ENCODE peak calls at places on chromosomes 5 and 9, in nine cellular contexts. Q is stomach; V is cardiac fibroblast; J is IMR-90; M is CD4-positive, alpha-beta T cell; A is mucosa of descending colon; F is WTC11; Z is mesothelial cell of epicardium; I is HFF-Myc. U is an unnamed sample.

GRCh38 chr9:33234511-33235467 is 5.2 kb upstream of the SPINK4 start:
- DNase-seq in V (peak), I (no peak), F (no peak), Z (no peak), J (peak), Q (peak), M (no peak), A (peak), U (no peak)

GRCh38 chr9:126984969-126985368 is 70.4 kb downstream of the RALGPS1 start:
- DNase-seq in J (no peak), Q (peak), A (no peak), M (no peak), F (no peak), V (no peak), I (no peak), Z (no peak), U (no peak)

GRCh38 chr5:65779643-65780042 is 57.6 kb downstream of the NLN start:
- DNase-seq in M (no peak), J (no peak), Q (no peak), I (no peak), Z (no peak), F (no peak), V (no peak), A (no peak), U (no peak)

GRCh38 chr9:72554221-72554641 is 32.8 kb downstream of the TMC1 start:
- DNase-seq in M (no peak), Z (no peak), A (no peak), F (no peak), J (peak), V (peak), I (peak), Q (no peak), U (no peak)

GRCh38 chr9:85016389-85016997 is 347.0 kb downstream of the NTRK2 start:
- DNase-seq in V (no peak), J (no peak), Q (no peak), A (no peak), M (no peak), Z (no peak), F (no peak), I (no peak), U (no peak)

GRCh38 chr5:156432830-156433105 is 105.8 kb downstream of the SGCD start:
- DNase-seq in Z (no peak), A (no peak), V (no peak), M (no peak), Q (no peak), J (no peak), F (no peak), I (no peak), U (no peak)

GRCh38 chr5:10485897-10486296 is 44.2 kb downstream of the ROPN1L start:
- DNase-seq in V (no peak), I (no peak), Z (no peak), J (no peak), Q (peak), F (no peak), A (peak), M (no peak), U (no peak)

GRCh38 chr9:122562134-122562760 is 9.3 kb downstream of the OR1N2 start:
- DNase-seq in Z (no peak), A (no peak), J (no peak), Q (no peak), V (no peak), M (no peak), F (peak), I (no peak), U (peak)

GRCh38 chr9:33187519-33188218 is 20.5 kb upstream of the B4GALT1 start:
- DNase-seq in I (no peak), Z (no peak), J (peak), Q (no peak), M (no peak), V (peak), F (no peak), A (no peak), U (no peak)

GRCh38 chr9:38062498-38063362 is 6.3 kb downstream of the SHB start:
- DNase-seq in F (no peak), J (peak), Q (no peak), I (no peak), A (no peak), M (no peak), Z (no peak), V (peak), U (no peak)

GRCh38 chr9:116979461-116979860 is 292.4 kb downstream of the TRIM32 start:
- DNase-seq in A (no peak), Z (no peak), Q (no peak), F (no peak), V (no peak), J (no peak), M (no peak), I (no peak), U (no peak)

GRCh38 chr9:127116088-127116726 is 6.2 kb downstream of the ANGPTL2 start:
- DNase-seq in Q (no peak), M (no peak), V (no peak), F (no peak), A (no peak), Z (no peak), I (no peak), J (no peak), U (no peak)

GRCh38 chr5:102958481-102959011 is 161.4 kb downstream of the GIN1 start:
- DNase-seq in I (peak), V (peak), Z (no peak), Q (no peak), A (no peak), M (no peak), F (no peak), J (peak), U (no peak)

GRCh38 chr5:173868096-173868879 is 19.9 kb upstream of the CPEB4 start:
- DNase-seq in V (peak), Q (peak), I (no peak), J (peak), A (no peak), M (no peak), Z (no peak), F (no peak), U (no peak)

GRCh38 chr9:81069923-81070322 is 619.4 kb downstream of the TLE1 start:
- DNase-seq in V (peak), Z (no peak), M (no peak), J (peak), A (no peak), Q (no peak), I (no peak), F (no peak), U (no peak)

GRCh38 chr5:143494595-143494994 is 91.1 kb upstream of the NR3C1 start:
- DNase-seq in J (no peak), Z (no peak), F (no peak), A (no peak), Q (no peak), V (no peak), I (no peak), M (no peak), U (no peak)

GRCh38 chr5:148070621-148071020 is 6.8 kb downstream of the SPINK5 start:
- DNase-seq in F (no peak), Z (no peak), J (no peak), Q (no peak), I (no peak), V (no peak), M (no peak), A (no peak), U (no peak)
- TF ChIP-seq CTCF in F (no peak), Z (no peak), J (no peak), Q (no peak), I (no peak), V (no peak), M (no peak), A (no peak), U (no peak)

GRCh38 chr9:134328841-134329575 is 2.8 kb downstream of the RXRA start:
- DNase-seq in V (peak), I (no peak), Q (peak), M (no peak), Z (no peak), J (no peak), F (no peak), A (peak), U (no peak)
- TF ChIP-seq CTCF in V (no peak), I (peak), Q (no peak), M (no peak), Z (no peak), J (no peak), F (no peak), A (no peak), U (no peak)

GRCh38 chr9:88802533-88802932 is 188.7 kb upstream of the S1PR3 start:
- DNase-seq in F (no peak), A (no peak), V (no peak), I (no peak), J (no peak), M (no peak), Q (no peak), Z (no peak), U (no peak)

GRCh38 chr9:88801214-88801796 is 190.0 kb upstream of the S1PR3 start:
- DNase-seq in F (no peak), Z (no peak), V (no peak), A (no peak), J (no peak), I (no peak), M (no peak), Q (no peak), U (no peak)

GRCh38 chr9:88799706-88800682 is 191.3 kb upstream of the S1PR3 start:
- DNase-seq in Q (no peak), Z (no peak), M (no peak), V (no peak), I (no peak), F (no peak), J (no peak), A (no peak), U (no peak)

GRCh38 chr9:88796947-88797346 is 194.3 kb upstream of the S1PR3 start:
- DNase-seq in A (no peak), I (no peak), F (no peak), Z (no peak), J (no peak), V (no peak), Q (no peak), M (no peak), U (no peak)

GRCh38 chr9:88798476-88798875 is 192.8 kb upstream of the S1PR3 start:
- DNase-seq in V (no peak), I (no peak), Z (no peak), A (no peak), M (no peak), F (no peak), J (no peak), Q (no peak), U (no peak)
- TF ChIP-seq CTCF in V (no peak), I (no peak), Z (no peak), A (no peak), M (no peak), F (no peak), J (no peak), Q (no peak), U (no peak)

DNA sequence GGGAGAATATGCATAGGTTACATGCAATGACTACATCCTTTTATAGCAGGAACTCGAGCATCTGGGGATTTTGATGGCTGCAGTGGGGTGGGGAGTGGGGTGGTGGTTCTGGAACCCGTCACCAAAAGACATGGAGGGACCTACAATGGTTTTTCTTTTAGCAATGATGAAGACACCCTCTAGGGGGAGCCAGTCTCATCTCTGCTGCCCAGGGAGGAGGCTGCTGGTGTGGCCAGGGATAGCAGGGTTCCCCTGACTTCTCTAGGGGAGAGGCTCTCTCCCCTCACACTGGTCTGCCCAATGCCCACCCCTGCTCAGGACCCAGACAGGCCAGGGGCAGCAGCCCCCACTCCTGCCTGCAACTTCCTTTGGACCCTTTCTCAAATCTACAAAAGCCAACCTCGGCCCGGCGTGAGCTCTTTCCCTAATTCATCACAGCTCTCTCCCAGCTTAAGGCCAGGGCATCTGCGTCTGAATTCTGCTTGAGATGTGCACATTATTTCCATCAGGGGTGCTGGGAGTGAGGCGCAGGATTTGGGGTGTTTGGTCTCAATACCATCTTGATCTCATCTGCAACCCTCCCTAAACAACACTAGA is 73.5 kb upstream of the RETREG1 start:
- DNase-seq in J (peak), F (peak), Z (no peak), V (peak), Q (no peak), M (no peak), I (no peak), A (no peak), U (peak)
- TF ChIP-seq CTCF in J (peak), F (peak), Z (peak), V (peak), Q (peak), M (no peak), I (peak), A (no peak), U (peak)

GRCh38 chr5:180286-180918 is 10.9 kb upstream of the LRRC14B start:
- DNase-seq in A (no peak), I (no peak), Z (no peak), V (no peak), M (no peak), J (no peak), F (no peak), Q (no peak), U (no peak)
- TF ChIP-seq CTCF in A (no peak), I (no peak), Z (no peak), V (no peak), M (no peak), J (no peak), F (no peak), Q (no peak), U (no peak)

GRCh38 chr9:137042751-137043727 is 2.9 kb downstream of the NPDC1 start:
- DNase-seq in M (no peak), Q (peak), Z (no peak), V (no peak), I (no peak), F (no peak), A (no peak), J (no peak), U (no peak)
- TF ChIP-seq CTCF in M (no peak), Q (no peak), Z (no peak), V (no peak), I (no peak), F (no peak), A (no peak), J (no peak), U (no peak)

U was measured in glutamatergic neuron.